ENCODE peak calls at places on chromosome 9, in seven cellular contexts. A is kidney, N is activated B cell treated with CpG ODN at 0.5 μM for 24 hours, I is psoas muscle, W is BJ, D is right lobe of liver, H is upper lobe of right lung. Q is an unnamed sample.
A peak's percentile ranks its signal among the peaks of the same experiment; 100 is the strongest.

GRCh38 chr9:80049096-80049495 is 477.3 kb downstream of the TLE4 start:
- DNase-seq in A (no peak), N (no peak), I (no peak), W (no peak), D (no peak), H (no peak), Q (peak; percentile 14)

GRCh38 chr9:113238859-113239231 is 17.5 kb downstream of the SLC31A1 start:
- DNase-seq in A (no peak), N (no peak), I (no peak), W (no peak), D (no peak), H (no peak), Q (no peak)

GRCh38 chr9:37329576-37329975 is 92.9 kb upstream of the GRHPR start:
- DNase-seq in A (no peak), N (no peak), I (no peak), W (no peak), D (no peak), H (no peak), Q (peak; percentile 46)

GRCh38 chr9:124947727-124948391 is 7.0 kb upstream of the GOLGA1 start:
- DNase-seq in A (no peak), N (no peak), I (no peak), W (no peak), D (no peak), H (no peak), Q (no peak)

GRCh38 chr9:113631093-113631765 is 167.7 kb downstream of the RGS3 start:
- DNase-seq in A (no peak), N (no peak), I (no peak), W (no peak), D (no peak), H (peak; percentile 47), Q (no peak)

GRCh38 chr9:112925058-112925641 is 34.5 kb upstream of the SLC46A2 start:
- DNase-seq in A (no peak), N (no peak), I (no peak), W (no peak), D (no peak), H (no peak), Q (peak; percentile 63)

GRCh38 chr9:111482656-111483418 is 1.3 kb downstream of the ECPAS start:
- DNase-seq in A (peak; percentile 91), N (peak; percentile 74), I (peak; percentile 85), W (no peak), D (peak; percentile 82), H (peak; percentile 91), Q (peak; percentile 74)

GRCh38 chr9:113712053-113712452 is 164.1 kb upstream of the ZNF618 start:
- DNase-seq in A (no peak), N (no peak), I (no peak), W (no peak), D (no peak), H (no peak), Q (peak; percentile 68)

GRCh38 chr9:97388721-97389238 is 23.1 kb upstream of the TDRD7 start:
- DNase-seq in A (peak; percentile 71), N (peak; percentile 55), I (no peak), W (no peak), D (no peak), H (no peak), Q (no peak)

GRCh38 chr9:4923580-4924544 is 61.2 kb upstream of the JAK2 start:
- DNase-seq in A (no peak), N (no peak), I (no peak), W (no peak), D (no peak), H (no peak), Q (peak; percentile 52)

GRCh38 chr9:20353931-20354652 is 268.2 kb downstream of the MLLT3 start:
- DNase-seq in A (no peak), N (no peak), I (no peak), W (no peak), D (no peak), H (no peak), Q (no peak)

GRCh38 chr9:91817493-91818225 is 132.4 kb downstream of the ROR2 start:
- DNase-seq in A (no peak), N (no peak), I (no peak), W (peak; percentile 44), D (no peak), H (no peak), Q (peak; percentile 92)

GRCh38 chr9:107615325-107615724 is 125.8 kb upstream of the KLF4 start:
- DNase-seq in A (no peak), N (no peak), I (no peak), W (no peak), D (no peak), H (no peak), Q (peak; percentile 36)

GRCh38 chr9:132806723-132807421 is 71.2 kb downstream of the AK8 start:
- DNase-seq in A (peak; percentile 61), N (no peak), I (no peak), W (no peak), D (no peak), H (no peak), Q (no peak)

GRCh38 chr9:129109952-129110739 is 447 bp downstream of the CRAT start:
- DNase-seq in A (peak; percentile 78), N (no peak), I (peak; percentile 57), W (no peak), D (no peak), H (no peak), Q (no peak)

GRCh38 chr9:109264865-109265532 is 55.9 kb downstream of the EPB41L4B start:
- DNase-seq in A (peak; percentile 88), N (no peak), I (peak; percentile 29), W (no peak), D (peak; percentile 37), H (no peak), Q (no peak)

GRCh38 chr9:135241381-135242380 is 154.2 kb downstream of the OLFM1 start:
- DNase-seq in A (peak; percentile 54), N (no peak), I (peak; percentile 9), W (no peak), D (no peak), H (peak; percentile 56), Q (peak; percentile 28)

GRCh38 chr9:33159058-33159759 is 7.9 kb downstream of the B4GALT1 start:
- DNase-seq in A (peak; percentile 93), N (no peak), I (peak; percentile 71), W (no peak), D (peak; percentile 89), H (peak; percentile 82), Q (peak; percentile 78)

GRCh38 chr9:6641561-6641960 is 4.0 kb downstream of the GLDC start:
- DNase-seq in A (no peak), N (no peak), I (no peak), W (no peak), D (no peak), H (no peak), Q (no peak)

GRCh38 chr9:130607640-130608420 is 28.5 kb downstream of the FUBP3 start:
- DNase-seq in A (no peak), N (no peak), I (no peak), W (no peak), D (no peak), H (no peak), Q (no peak)
- TF ChIP-seq CTCF in A (no peak), N (no peak), I (no peak), W (no peak), D (no peak), H (no peak), Q (no peak)

GRCh38 chr9:101235105-101235866 is 149.5 kb downstream of the BAAT start:
- DNase-seq in A (no peak), N (no peak), I (no peak), W (no peak), D (no peak), H (no peak), Q (peak; percentile 42)
- TF ChIP-seq CTCF in A (peak; percentile 56), N (no peak), I (peak; percentile 34), W (peak; percentile 15), D (peak; percentile 69), H (peak; percentile 45), Q (peak; percentile 56)

GRCh38 chr9:121197135-121197534 is 4.5 kb downstream of the RAB14 start:
- DNase-seq in A (no peak), N (no peak), I (no peak), W (no peak), D (no peak), H (no peak), Q (no peak)
- TF ChIP-seq CTCF in A (no peak), N (no peak), I (no peak), W (no peak), D (no peak), H (no peak), Q (peak; percentile 15)

DNA sequence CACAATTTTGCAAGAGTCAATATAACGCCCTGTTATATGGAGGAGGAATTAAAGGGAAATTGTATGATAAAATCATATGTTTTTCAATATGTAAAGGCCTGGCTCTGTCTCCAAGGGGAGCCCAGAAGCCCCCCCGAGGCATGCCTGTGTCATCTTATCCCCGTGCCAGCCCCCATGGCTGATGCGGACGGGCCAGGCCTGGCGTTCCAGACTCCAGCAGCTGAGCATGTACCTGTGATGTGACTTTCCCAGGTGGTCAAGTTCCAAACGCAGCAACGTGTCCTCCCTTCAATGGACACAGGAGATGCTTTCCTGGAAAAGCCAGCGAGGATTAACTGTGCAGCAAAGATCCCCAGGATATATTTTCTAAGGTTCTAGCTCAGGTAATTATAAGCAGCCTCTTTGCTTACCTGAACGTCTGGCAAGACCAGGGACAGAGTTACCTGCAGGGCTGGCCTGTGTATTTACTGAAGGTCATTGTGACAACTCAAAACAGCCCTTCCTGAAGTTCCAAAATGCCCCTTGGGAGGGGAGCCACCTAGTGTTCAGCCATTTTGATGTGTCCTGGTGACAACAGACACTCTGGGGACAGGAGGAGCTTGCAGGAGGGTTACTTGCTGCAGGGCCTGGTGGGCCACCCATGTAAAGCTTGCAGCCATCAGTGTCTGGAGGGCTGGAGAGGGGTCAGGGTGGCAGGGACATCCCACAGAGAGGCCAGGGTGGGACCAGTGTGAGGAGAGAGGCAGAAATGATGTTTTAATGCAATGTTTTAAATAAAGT is 53.3 kb upstream of the RNU6ATAC start:
- DNase-seq in A (peak; percentile 63), N (no peak), I (peak; percentile 15), W (no peak), D (peak; percentile 42), H (peak; percentile 51), Q (no peak)
- TF ChIP-seq CTCF in A (no peak), N (no peak), I (peak; percentile 18), W (peak; percentile 20), D (peak; percentile 64), H (no peak), Q (no peak)

Q was measured in MCF 10A.